ENCODE peak calls at places on chromosomes 5 and 9, in ten cellular contexts. M, D, X, P, J, T, N, S, B and G are unnamed samples.

GRCh38 chr5:91183743-91184142 is 199.4 kb downstream of the ARRDC3 start:
- DNase-seq in D (no peak), J (peak; percentile 37), X (no peak), M (no peak), T (no peak), B (no peak), P (no peak), S (peak; percentile 78), N (no peak), G (no peak)

GRCh38 chr5:169801324-169801777 is 164.3 kb downstream of the DOCK2 start:
- DNase-seq in X (no peak), D (peak; percentile 66), T (no peak), S (no peak), N (peak; percentile 88), J (no peak), B (peak; percentile 53), M (no peak), P (no peak), G (peak; percentile 95)

GRCh38 chr5:159921721-159922120 is 5.4 kb downstream of the ADRA1B start:
- DNase-seq in T (no peak), D (no peak), J (no peak), S (no peak), P (no peak), M (no peak), B (peak; percentile 22), N (no peak), X (no peak), G (no peak)

GRCh38 chr5:150789943-150790611 is 11.5 kb downstream of the SMIM3 start:
- DNase-seq in M (no peak), N (peak; percentile 100), S (peak; percentile 11), J (peak; percentile 67), X (no peak), B (peak; percentile 100), D (peak; percentile 100), P (no peak), T (peak; percentile 44), G (peak; percentile 100)

GRCh38 chr9:23820731-23821399 is 5.2 kb downstream of the ELAVL2 start:
- DNase-seq in X (no peak), M (no peak), D (peak; percentile 18), B (no peak), N (no peak), P (no peak), T (no peak), S (peak; percentile 69), J (no peak), G (no peak)

GRCh38 chr5:151581841-151582583 is 9.1 kb downstream of the FAT2 start:
- DNase-seq in B (no peak), T (no peak), D (no peak), X (no peak), S (no peak), J (no peak), P (no peak), M (no peak), N (no peak), G (no peak)

GRCh38 chr5:109496112-109496511 is 86.3 kb upstream of the PJA2 start:
- DNase-seq in B (no peak), J (no peak), X (no peak), P (no peak), T (no peak), D (no peak), N (peak; percentile 11), S (no peak), M (no peak), G (peak; percentile 33)

GRCh38 chr5:180080670-180081280 is 9.2 kb upstream of the RNF130 start:
- DNase-seq in B (no peak), D (no peak), P (no peak), M (no peak), S (no peak), X (no peak), T (peak; percentile 31), J (no peak), N (no peak), G (no peak)

GRCh38 chr5:16431482-16431881 is 34.1 kb downstream of the ZNF622 start:
- DNase-seq in X (no peak), S (peak; percentile 17), M (no peak), D (no peak), B (no peak), N (no peak), J (no peak), P (no peak), T (no peak), G (no peak)

GRCh38 chr5:153489611-153490010 is 859 bp upstream of the GRIA1 start:
- DNase-seq in P (no peak), S (no peak), B (peak; percentile 27), N (peak; percentile 84), J (no peak), X (no peak), T (no peak), D (no peak), M (no peak), G (peak; percentile 49)

GRCh38 chr5:163951069-163951468 is 445.6 kb downstream of the MAT2B start:
- DNase-seq in M (no peak), S (no peak), J (no peak), B (no peak), D (no peak), N (no peak), X (no peak), P (no peak), T (no peak), G (no peak)

GRCh38 chr9:132381966-132382541 is 24.6 kb downstream of the TTF1 start:
- DNase-seq in J (no peak), N (no peak), P (no peak), S (no peak), D (no peak), X (peak; percentile 48), T (no peak), B (no peak), M (no peak), G (no peak)

GRCh38 chr9:130043654-130044623 is 950 bp upstream of the FNBP1 start:
- DNase-seq in B (no peak), D (no peak), P (no peak), X (no peak), J (peak; percentile 78), M (no peak), S (peak; percentile 62), N (peak; percentile 77), T (no peak), G (peak; percentile 58)

GRCh38 chr5:96408276-96408777 is 24.7 kb downstream of the PCSK1 start:
- DNase-seq in J (no peak), M (no peak), S (no peak), B (peak; percentile 88), N (peak; percentile 71), X (no peak), T (no peak), D (peak; percentile 98), P (no peak), G (peak; percentile 96)

GRCh38 chr5:149485655-149486615 is 65.3 kb downstream of the CSNK1A1 start:
- DNase-seq in J (peak; percentile 91), B (peak; percentile 100), D (peak; percentile 97), N (peak; percentile 99), S (no peak), P (no peak), T (no peak), M (no peak), X (no peak), G (peak; percentile 100)

GRCh38 chr5:123092696-123093095 is 3.7 kb downstream of the PRDM6 start:
- DNase-seq in D (no peak), J (no peak), B (no peak), X (no peak), S (no peak), T (no peak), P (no peak), N (no peak), M (no peak), G (no peak)

GRCh38 chr5:171405615-171406014 is 13.8 kb upstream of the FGF18 start:
- DNase-seq in S (peak; percentile 61), N (peak; percentile 63), D (no peak), P (no peak), T (no peak), X (no peak), J (no peak), M (no peak), B (no peak), G (peak; percentile 52)

GRCh38 chr5:137218471-137218870 is 280.7 kb downstream of the SPOCK1 start:
- DNase-seq in X (no peak), N (peak; percentile 86), J (no peak), P (no peak), D (peak; percentile 65), B (peak; percentile 84), M (no peak), S (no peak), T (no peak), G (peak; percentile 78)

GRCh38 chr5:44536650-44537260 is 147.5 kb upstream of the FGF10 start:
- DNase-seq in M (no peak), X (no peak), T (no peak), D (peak; percentile 72), J (peak; percentile 23), P (peak; percentile 4), N (peak; percentile 63), B (peak; percentile 31), S (peak; percentile 79), G (peak; percentile 78)

GRCh38 chr5:169100735-169101075 is 200.2 kb downstream of the SLIT3 start:
- DNase-seq in J (no peak), D (peak; percentile 94), T (no peak), P (no peak), N (peak; percentile 90), B (peak; percentile 91), X (no peak), M (no peak), S (no peak), G (peak; percentile 63)

GRCh38 chr5:135978212-135978631 is 23.4 kb upstream of the LECT2 start:
- DNase-seq in D (no peak), B (no peak), P (no peak), T (no peak), S (peak; percentile 35), J (no peak), M (no peak), N (no peak), X (no peak), G (no peak)

GRCh38 chr9:73780916-73781315 is 629.3 kb downstream of the ANXA1 start:
- DNase-seq in N (peak; percentile 79), P (no peak), S (no peak), X (no peak), M (no peak), D (peak; percentile 93), J (no peak), B (peak; percentile 71), T (no peak), G (peak; percentile 98)

GRCh38 chr5:22044229-22044628 is 808.9 kb downstream of the CDH12 start:
- DNase-seq in X (no peak), J (no peak), M (no peak), N (no peak), S (no peak), P (no peak), D (no peak), T (no peak), B (no peak), G (no peak)

GRCh38 chr5:108168915-108169314 is 213.0 kb downstream of the FBXL17 start:
- DNase-seq in J (no peak), X (no peak), T (no peak), D (no peak), B (no peak), S (no peak), N (no peak), P (no peak), M (no peak), G (no peak)

GRCh38 chr5:78509884-78510769 is 138.4 kb downstream of the LHFPL2 start:
- DNase-seq in M (no peak), X (peak; percentile 20), D (no peak), S (peak; percentile 84), N (peak; percentile 61), J (peak; percentile 70), B (no peak), P (peak; percentile 60), T (peak; percentile 16), G (no peak)

GRCh38 chr5:179526978-179527377 is 23.4 kb upstream of the RUFY1 start:
- DNase-seq in N (no peak), S (no peak), M (no peak), P (no peak), B (no peak), T (no peak), J (no peak), X (no peak), D (no peak), G (no peak)

GRCh38 chr5:87268970-87269377 is 1.3 kb downstream of the RASA1 start:
- DNase-seq in N (peak; percentile 23), B (no peak), M (no peak), D (no peak), P (no peak), J (no peak), S (no peak), T (no peak), X (no peak), G (peak; percentile 5)

GRCh38 chr5:1666812-1667588 is 132.6 kb downstream of the MRPL36 start:
- DNase-seq in J (no peak), P (peak; percentile 70), T (peak; percentile 24), N (peak; percentile 32), B (no peak), X (peak; percentile 36), M (no peak), D (no peak), S (peak; percentile 73), G (peak; percentile 21)